ENCODE peak calls at places on chromosomes 5 and 9, in four cellular contexts. P is psoas muscle, C is right lobe of liver, J is pancreas. S is an unnamed sample.

GRCh38 chr5:443239-444151 is 519 bp downstream of the EXOC3 start:
- DNase-seq in P (no peak), C (no peak), J (peak), S (no peak)

GRCh38 chr9:95284152-95284551 is 33.4 kb downstream of the FANCC start:
- DNase-seq in P (no peak), C (no peak), J (no peak), S (no peak)

GRCh38 chr5:142841511-142842255 is 71.5 kb downstream of the ARHGAP26 start:
- DNase-seq in P (peak), C (no peak), J (no peak), S (no peak)

GRCh38 chr5:68419637-68420452 is 204.3 kb downstream of the PIK3R1 start:
- DNase-seq in P (no peak), C (no peak), J (no peak), S (peak)

GRCh38 chr5:124504081-124504916 is 242.1 kb downstream of the ZNF608 start:
- DNase-seq in P (no peak), C (no peak), J (no peak), S (no peak)

GRCh38 chr9:135126480-135127187 is 39.2 kb downstream of the OLFM1 start:
- DNase-seq in P (peak), C (no peak), J (peak), S (no peak)

GRCh38 chr9:82445556-82445955 is 457.0 kb downstream of the SPATA31D1 start:
- DNase-seq in P (no peak), C (no peak), J (no peak), S (no peak)

GRCh38 chr9:13279284-13280162 is at the start of gene MPDZ:
- DNase-seq in P (peak), C (peak), J (peak), S (peak)

GRCh38 chr5:399296-400281 is 43.4 kb upstream of the EXOC3 start:
- DNase-seq in P (peak), C (peak), J (peak), S (peak)

DNA sequence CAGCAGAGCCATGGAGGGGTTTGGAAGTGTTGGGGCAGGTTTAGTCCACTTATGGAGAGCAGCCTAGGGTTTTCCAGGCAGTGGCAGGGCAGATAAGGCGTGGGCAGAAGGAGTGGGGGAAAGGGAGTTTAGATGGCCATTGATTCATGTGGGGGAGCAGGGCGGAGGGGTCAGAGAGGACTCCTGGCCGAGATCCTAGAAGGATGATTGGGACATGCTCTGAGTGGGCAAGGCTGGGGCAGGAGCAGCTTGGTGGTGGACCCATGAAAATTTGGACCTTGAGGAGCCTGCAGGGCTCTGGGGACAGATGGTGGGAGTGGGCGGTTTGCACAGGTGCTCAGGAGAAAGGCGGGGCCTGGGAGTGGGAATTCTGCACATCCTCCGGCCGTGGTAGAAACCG is 18.1 kb upstream of the TOR2A start:
- DNase-seq in P (no peak), C (no peak), J (no peak), S (no peak)
- TF ChIP-seq CTCF in P (no peak), C (no peak), J (no peak), S (no peak)

GRCh38 chr5:27548415-27548814 is 510.0 kb upstream of the CDH9 start:
- DNase-seq in P (no peak), C (no peak), J (no peak), S (no peak)
- H3K27ac ChIP-seq in P (no peak), C (no peak), J (no peak), S (no peak)

GRCh38 chr9:31142456-31142855 is 1242.0 kb upstream of the ACO1 start:
- DNase-seq in P (no peak), C (no peak), J (no peak), S (no peak)

GRCh38 chr9:31137151-31137849 is 1247.1 kb upstream of the ACO1 start:
- DNase-seq in P (no peak), C (no peak), J (no peak), S (no peak)

GRCh38 chr9:31136524-31136923 is 1247.9 kb upstream of the ACO1 start:
- DNase-seq in P (no peak), C (no peak), J (no peak), S (no peak)

GRCh38 chr9:31137850-31138160 is 1246.6 kb upstream of the ACO1 start:
- DNase-seq in P (no peak), C (no peak), J (no peak), S (no peak)

GRCh38 chr9:31140316-31140715 is 1244.1 kb upstream of the ACO1 start:
- DNase-seq in P (no peak), C (no peak), J (no peak), S (no peak)
- TF ChIP-seq CTCF in P (no peak), C (peak), J (peak), S (no peak)

DNA sequence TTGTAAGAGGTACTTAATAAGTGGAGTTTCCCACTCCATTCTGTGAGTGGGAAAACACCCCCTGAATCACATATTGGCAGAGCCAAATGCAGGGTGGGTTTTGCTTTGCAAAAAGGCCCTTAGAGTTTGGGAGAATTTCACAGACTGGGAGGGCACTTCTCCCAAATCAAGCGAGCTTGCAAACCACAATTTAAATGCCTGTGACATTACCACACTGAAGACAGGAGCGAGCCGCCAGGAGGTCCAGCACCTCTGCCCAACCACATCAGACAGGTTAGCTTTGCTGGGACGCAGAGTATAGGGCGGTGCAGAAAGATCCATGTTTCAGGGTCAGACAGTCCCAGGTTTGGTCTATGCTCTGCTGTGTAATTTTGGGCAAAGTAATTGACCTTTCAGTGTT is 2.3 kb downstream of the ALAD start:
- DNase-seq in P (no peak), C (no peak), J (no peak), S (no peak)
- H3K27ac ChIP-seq in P (no peak), C (peak), J (peak), S (no peak)

DNA sequence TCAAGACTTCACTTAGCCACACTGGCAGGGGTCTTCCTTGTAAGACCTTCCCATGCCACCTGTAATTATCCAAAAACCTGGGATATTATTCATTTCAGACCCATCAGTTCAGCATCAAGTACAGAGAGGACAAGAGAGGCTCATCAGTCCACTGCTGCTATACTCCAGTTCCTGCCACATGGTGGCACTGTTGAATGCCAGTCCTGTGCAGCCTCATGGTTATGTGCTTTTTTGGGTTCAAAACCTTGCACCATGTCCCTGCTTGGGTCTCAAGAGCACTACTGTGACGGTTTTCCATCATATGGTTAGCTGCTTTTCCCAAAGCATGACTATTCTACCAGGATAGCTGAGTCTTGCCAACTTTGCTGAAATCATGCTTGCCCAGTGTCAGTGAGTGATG is 8.5 kb downstream of the PTGS1 start:
- DNase-seq in P (no peak), C (no peak), J (no peak), S (no peak)
- TF ChIP-seq CTCF in P (peak), C (no peak), J (no peak), S (no peak)

DNA sequence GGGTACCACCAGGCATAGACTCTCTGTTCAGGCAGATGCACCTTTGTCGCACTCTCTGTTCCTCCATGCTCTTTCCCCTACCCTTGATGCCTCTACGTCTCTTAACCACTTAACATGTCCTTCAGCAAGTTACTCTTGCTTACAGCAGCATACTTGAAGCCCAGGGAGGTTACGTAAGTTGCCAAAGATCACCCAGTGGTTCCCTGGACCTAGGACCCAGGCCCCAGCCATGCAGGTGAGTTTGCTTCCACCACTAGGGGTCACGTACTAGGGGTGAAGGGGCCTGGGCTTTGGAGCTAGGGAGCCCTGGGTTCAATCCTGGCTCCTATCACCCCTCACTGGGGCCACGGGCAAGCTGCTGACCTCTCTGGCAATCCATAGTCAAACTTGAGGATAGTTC is 8.9 kb downstream of the AKNA start:
- DNase-seq in P (no peak), C (no peak), J (peak), S (no peak)
- H3K27ac ChIP-seq in P (no peak), C (no peak), J (no peak), S (no peak)

DNA sequence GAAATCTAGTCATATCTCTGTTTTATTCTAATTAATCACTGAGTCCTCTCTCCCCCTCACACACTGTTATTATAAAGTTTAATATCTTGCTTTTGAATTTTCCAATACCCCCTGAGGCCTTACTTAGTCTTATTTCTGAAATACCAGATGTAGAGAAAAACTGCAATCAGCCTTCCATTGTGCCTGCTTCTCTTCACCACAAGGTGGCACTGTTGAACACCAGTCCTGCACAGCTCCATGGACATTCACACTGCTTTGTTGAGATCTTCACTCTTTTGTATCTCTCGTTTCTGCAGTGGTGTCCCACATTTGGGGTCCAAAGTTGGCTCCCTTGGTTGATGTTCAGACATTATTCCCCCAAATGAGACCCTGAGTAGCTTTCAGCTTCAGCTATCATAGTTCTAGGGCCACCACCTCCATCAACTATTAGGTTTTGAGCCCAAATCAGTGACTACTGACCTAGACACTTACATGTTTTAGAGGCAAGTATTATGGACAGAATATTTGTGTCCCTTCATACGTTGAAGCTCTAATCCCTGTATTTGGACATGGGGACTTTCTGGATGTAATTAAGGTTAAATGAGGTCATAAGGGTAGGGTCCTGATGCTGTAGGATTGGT is 24.3 kb downstream of the BOD1 start:
- DNase-seq in P (no peak), C (no peak), J (no peak), S (no peak)
- TF ChIP-seq CTCF in P (peak), C (peak), J (peak), S (peak)

S was measured in thyroid gland.